ENCODE peak calls at places on chromosome 16, in eight cellular contexts. Q, M, Y, R, G, J, A and U are unnamed samples.
A peak's percentile ranks its signal among the peaks of the same experiment; 100 is the strongest.

GRCh38 chr16:56888806-56889205 is 23.8 kb downstream of the SLC12A3 start:
- DNase-seq in Q (no peak), M (no peak), Y (no peak), R (no peak), G (peak; percentile 36), J (no peak), A (no peak), U (no peak)

GRCh38 chr16:65226077-65226476 is 104.2 kb upstream of the CDH11 start:
- DNase-seq in Q (no peak), M (no peak), Y (no peak), R (no peak), G (no peak), J (no peak), A (no peak), U (no peak)

GRCh38 chr16:79009911-79010310 is 590.6 kb downstream of the MAF start:
- DNase-seq in Q (no peak), M (no peak), Y (no peak), R (no peak), G (no peak), J (no peak), A (no peak), U (no peak)

GRCh38 chr16:22635345-22635744 is 124.7 kb downstream of the NPIPB5 start:
- DNase-seq in Q (no peak), M (no peak), Y (no peak), R (no peak), G (no peak), J (no peak), A (no peak), U (no peak)

GRCh38 chr16:48076455-48077012 is 79.3 kb downstream of the ABCC12 start:
- DNase-seq in Q (no peak), M (no peak), Y (no peak), R (no peak), G (no peak), J (peak; percentile 69), A (no peak), U (peak; percentile 83)

GRCh38 chr16:54286330-54287017 is at the start of gene IRX3:
- DNase-seq in Q (peak; percentile 23), M (peak; percentile 96), Y (peak; percentile 95), R (no peak), G (peak; percentile 91), J (peak; percentile 87), A (peak; percentile 22), U (peak; percentile 92)

GRCh38 chr16:4505356-4506153 is 29.4 kb downstream of the HMOX2 start:
- DNase-seq in Q (no peak), M (no peak), Y (no peak), R (no peak), G (no peak), J (no peak), A (no peak), U (no peak)

GRCh38 chr16:68898026-68898425 is 54.7 kb downstream of the TANGO6 start:
- DNase-seq in Q (no peak), M (no peak), Y (no peak), R (no peak), G (no peak), J (no peak), A (no peak), U (no peak)

GRCh38 chr16:24318670-24319069 is 62.5 kb downstream of the CACNG3 start:
- DNase-seq in Q (no peak), M (no peak), Y (no peak), R (no peak), G (no peak), J (no peak), A (no peak), U (no peak)

GRCh38 chr16:53792161-53792951 is 88.4 kb downstream of the FTO start:
- DNase-seq in Q (no peak), M (no peak), Y (no peak), R (no peak), G (no peak), J (peak; percentile 22), A (no peak), U (no peak)

GRCh38 chr16:4477966-4478365 is 1.8 kb downstream of the HMOX2 start:
- DNase-seq in Q (no peak), M (no peak), Y (no peak), R (no peak), G (no peak), J (peak; percentile 57), A (peak; percentile 95), U (peak; percentile 63)

GRCh38 chr16:31875112-31875803 is 1.7 kb downstream of the ZNF267 start:
- DNase-seq in Q (no peak), M (no peak), Y (no peak), R (no peak), G (no peak), J (peak; percentile 58), A (peak; percentile 26), U (peak; percentile 64)

GRCh38 chr16:57041182-57042156 is 50.9 kb upstream of the CPNE2 start:
- DNase-seq in Q (no peak), M (no peak), Y (no peak), R (no peak), G (no peak), J (no peak), A (no peak), U (no peak)

GRCh38 chr16:57394444-57394843 is 10.1 kb upstream of the CCL17 start:
- DNase-seq in Q (no peak), M (peak; percentile 83), Y (peak; percentile 83), R (no peak), G (no peak), J (peak; percentile 31), A (no peak), U (peak; percentile 32)

GRCh38 chr16:55039931-55040330 is 109.3 kb downstream of the IRX5 start:
- DNase-seq in Q (no peak), M (peak; percentile 21), Y (no peak), R (no peak), G (no peak), J (no peak), A (no peak), U (no peak)

DNA sequence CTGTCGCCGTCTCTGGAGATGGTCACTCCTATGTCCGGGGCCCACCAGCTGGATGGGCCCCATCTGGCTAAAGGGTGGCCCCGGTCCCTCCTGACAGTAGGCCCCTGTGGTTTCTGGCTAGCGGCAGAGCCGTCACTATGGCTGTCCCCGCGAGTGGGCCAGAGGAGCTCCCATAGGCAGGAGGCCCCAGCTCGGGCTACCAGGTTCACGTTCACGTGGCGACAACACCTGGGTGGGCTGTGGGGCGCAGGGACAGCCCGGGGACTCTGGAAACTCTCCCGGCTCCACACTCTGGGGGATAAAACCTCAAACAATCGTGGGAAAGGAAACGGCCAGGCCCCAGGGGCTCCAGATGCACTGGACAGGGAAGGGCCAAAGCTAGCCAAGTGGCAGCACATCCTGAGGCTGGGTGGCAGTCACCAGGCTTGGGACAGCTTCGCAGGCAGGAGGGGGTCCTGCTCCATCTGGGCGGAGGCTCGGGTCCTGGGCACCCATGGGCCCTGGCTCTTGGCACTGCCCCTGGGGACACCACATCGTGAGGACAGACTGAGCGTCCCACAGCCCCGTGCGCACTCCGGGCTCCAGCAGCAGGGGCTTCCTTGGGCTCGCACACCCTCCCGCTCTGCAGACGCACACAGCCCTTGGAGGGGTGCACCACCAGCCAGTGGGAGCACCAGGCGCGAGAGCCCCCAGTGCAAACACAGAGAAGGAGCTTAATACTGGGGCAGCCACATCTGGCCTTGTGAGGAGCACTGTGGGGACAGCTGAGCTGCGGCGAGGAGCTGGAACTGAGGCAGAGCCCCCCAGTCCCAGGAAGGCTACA is 4.5 kb downstream of the RNF166 start:
- DNase-seq in Q (no peak), M (no peak), Y (no peak), R (no peak), G (no peak), J (no peak), A (no peak), U (no peak)
- H3K4me3 ChIP-seq in Q (no peak overlapping the region), M (no peak overlapping the region), Y (no peak overlapping the region), R (peak overlapping the region; percentile 99), G (no peak overlapping the region), J (no peak overlapping the region), A (no peak overlapping the region), U (no peak overlapping the region)

GRCh38 chr16:88338111-88338510 is 44.6 kb upstream of the ZNF469 start:
- DNase-seq in Q (no peak), M (peak; percentile 56), Y (no peak), R (no peak), G (peak; percentile 41), J (no peak), A (no peak), U (no peak)
- TF ChIP-seq CTCF in Q (no peak), M (no peak), Y (no peak), R (no peak), G (no peak), J (no peak), A (no peak), U (peak; percentile 24)

GRCh38 chr16:10614685-10615084 is 34.3 kb upstream of the EMP2 start:
- DNase-seq in Q (no peak), M (no peak), Y (no peak), R (no peak), G (no peak), J (no peak), A (no peak), U (no peak)

GRCh38 chr16:10618710-10619209 is 38.4 kb upstream of the EMP2 start:
- DNase-seq in Q (no peak), M (no peak), Y (peak; percentile 16), R (no peak), G (no peak), J (peak; percentile 6), A (no peak), U (no peak)

GRCh38 chr16:10617662-10618420 is 37.4 kb upstream of the EMP2 start:
- DNase-seq in Q (no peak), M (no peak), Y (no peak), R (no peak), G (no peak), J (no peak), A (no peak), U (no peak)

GRCh38 chr16:10616395-10616743 is 36.0 kb upstream of the EMP2 start:
- DNase-seq in Q (no peak), M (no peak), Y (no peak), R (no peak), G (no peak), J (no peak), A (no peak), U (no peak)

DNA sequence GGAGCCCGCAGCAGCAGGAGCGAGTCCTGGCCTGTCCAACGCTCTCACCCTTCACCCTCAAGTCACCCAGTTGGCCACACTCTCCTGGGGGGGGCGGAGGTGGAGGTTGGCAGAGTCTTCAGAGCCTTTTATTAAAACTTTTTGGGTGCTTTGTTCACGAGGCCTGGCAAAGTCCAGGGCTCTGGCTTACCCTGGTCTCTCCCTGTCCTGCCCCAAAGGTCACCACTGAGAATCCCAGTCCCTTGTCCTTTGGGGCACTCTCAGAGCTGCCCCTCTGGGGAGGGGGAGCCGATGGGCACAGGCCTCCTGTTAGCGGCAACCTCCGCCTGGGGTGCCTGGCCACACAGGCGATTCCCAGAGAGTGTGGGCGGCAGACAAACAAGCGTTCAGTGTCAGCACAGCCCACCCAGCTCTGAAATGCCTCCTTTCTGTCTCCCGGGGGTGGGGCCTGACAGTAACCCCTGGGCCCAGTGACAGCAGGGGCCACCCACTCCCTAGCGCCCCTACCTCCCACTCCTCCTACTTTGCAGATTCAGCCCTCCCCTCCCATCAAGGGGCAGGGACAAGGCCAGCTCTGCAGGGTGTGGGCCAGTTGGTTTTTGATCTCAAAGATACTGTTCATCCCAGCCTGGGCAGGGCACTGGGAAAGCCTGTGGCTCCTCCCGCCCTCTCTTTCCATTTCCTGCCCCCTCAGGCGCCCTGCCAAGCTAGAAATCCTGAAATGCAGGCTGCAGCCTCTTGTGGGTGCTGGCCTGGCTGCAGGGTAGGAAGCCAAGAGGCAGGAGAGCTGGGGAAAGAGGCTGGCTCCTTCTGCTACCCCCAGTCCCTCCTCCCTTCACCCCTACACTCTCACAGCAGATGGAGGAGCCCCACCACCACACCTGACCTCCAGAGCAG is 36.6 kb upstream of the EMP2 start:
- DNase-seq in Q (no peak), M (peak; percentile 79), Y (peak; percentile 85), R (no peak), G (peak; percentile 76), J (peak; percentile 47), A (no peak), U (peak; percentile 73)
- H3K4me3 ChIP-seq in Q (no peak overlapping the region), M (no peak overlapping the region), Y (no peak overlapping the region), R (peak overlapping the region; percentile 27), G (no peak overlapping the region), J (no peak overlapping the region), A (no peak overlapping the region), U (no peak overlapping the region)

GRCh38 chr16:67525176-67525860 is 3.3 kb upstream of the RIPOR1 start:
- DNase-seq in Q (no peak), M (no peak), Y (no peak), R (no peak), G (no peak), J (no peak), A (no peak), U (no peak)
- TF ChIP-seq CTCF in Q (peak; percentile 14), M (no peak), Y (no peak), R (no peak), G (no peak), J (peak; percentile 38), A (no peak), U (no peak)